ENCODE peak calls at places on chromosome 2, in nine cellular contexts. One of them, this sample, is unnamed.
A peak's percentile ranks its signal among the peaks of the same experiment; 100 is the strongest.

GRCh38 chr2:118387509-118387908 is 299.2 kb downstream of the INSIG2 start:
- DNase-seq in A549: no peak
- DNase-seq in HepG2: no peak
- DNase-seq in AG04449: peak; percentile 62
- DNase-seq in nephron progenitor cell: no peak
- DNase-seq in fibroblast of villous mesenchyme: peak; percentile 34
- DNase-seq in RWPE1: peak; percentile 56
- DNase-seq in heart left ventricle: no peak
- DNase-seq in natural killer cell: no peak
- DNase-seq in this sample: no peak

GRCh38 chr2:68418855-68419254 is 48.2 kb downstream of the FBXO48 start:
- DNase-seq in heart left ventricle: no peak
- DNase-seq in RWPE1: no peak
- DNase-seq in AG04449: no peak
- DNase-seq in A549: no peak
- DNase-seq in nephron progenitor cell: no peak
- DNase-seq in HepG2: no peak
- DNase-seq in natural killer cell: no peak
- DNase-seq in fibroblast of villous mesenchyme: no peak
- DNase-seq in this sample: no peak

GRCh38 chr2:109438773-109439191 is 175.0 kb downstream of the SEPTIN10 start:
- DNase-seq in heart left ventricle: no peak
- DNase-seq in fibroblast of villous mesenchyme: peak; percentile 66
- DNase-seq in AG04449: no peak
- DNase-seq in HepG2: no peak
- DNase-seq in natural killer cell: no peak
- DNase-seq in A549: no peak
- DNase-seq in nephron progenitor cell: no peak
- DNase-seq in RWPE1: no peak
- DNase-seq in this sample: no peak

GRCh38 chr2:98448441-98449145 is 3.9 kb downstream of the INPP4A start:
- DNase-seq in HepG2: no peak
- DNase-seq in AG04449: no peak
- DNase-seq in fibroblast of villous mesenchyme: no peak
- DNase-seq in heart left ventricle: no peak
- DNase-seq in A549: no peak
- DNase-seq in nephron progenitor cell: no peak
- DNase-seq in RWPE1: no peak
- DNase-seq in natural killer cell: no peak
- DNase-seq in this sample: no peak

GRCh38 chr2:181574321-181574720 is 82.6 kb downstream of the CERKL start:
- DNase-seq in fibroblast of villous mesenchyme: no peak
- DNase-seq in natural killer cell: no peak
- DNase-seq in HepG2: no peak
- DNase-seq in heart left ventricle: no peak
- DNase-seq in AG04449: no peak
- DNase-seq in nephron progenitor cell: no peak
- DNase-seq in RWPE1: no peak
- DNase-seq in A549: no peak
- DNase-seq in this sample: no peak

GRCh38 chr2:219628235-219628985 is 980 bp downstream of the SLC4A3 start:
- DNase-seq in AG04449: no peak
- DNase-seq in HepG2: no peak
- DNase-seq in A549: no peak
- DNase-seq in RWPE1: no peak
- DNase-seq in fibroblast of villous mesenchyme: no peak
- DNase-seq in natural killer cell: no peak
- DNase-seq in heart left ventricle: peak; percentile 18
- DNase-seq in nephron progenitor cell: no peak
- DNase-seq in this sample: peak; percentile 28

GRCh38 chr2:195475336-195475735 is 181.7 kb upstream of the SLC39A10 start:
- DNase-seq in nephron progenitor cell: no peak
- DNase-seq in HepG2: no peak
- DNase-seq in fibroblast of villous mesenchyme: no peak
- DNase-seq in heart left ventricle: no peak
- DNase-seq in natural killer cell: no peak
- DNase-seq in RWPE1: no peak
- DNase-seq in AG04449: no peak
- DNase-seq in A549: no peak
- DNase-seq in this sample: no peak

GRCh38 chr2:96150007-96150406 is 4.8 kb upstream of the DUSP2 start:
- DNase-seq in fibroblast of villous mesenchyme: no peak
- DNase-seq in A549: no peak
- DNase-seq in AG04449: no peak
- DNase-seq in heart left ventricle: no peak
- DNase-seq in RWPE1: no peak
- DNase-seq in nephron progenitor cell: no peak
- DNase-seq in HepG2: no peak
- DNase-seq in natural killer cell: no peak
- DNase-seq in this sample: no peak

GRCh38 chr2:201621293-201621999 is 21.9 kb downstream of the TMEM237 start:
- DNase-seq in nephron progenitor cell: no peak
- DNase-seq in RWPE1: no peak
- DNase-seq in AG04449: no peak
- DNase-seq in heart left ventricle: no peak
- DNase-seq in HepG2: no peak
- DNase-seq in A549: no peak
- DNase-seq in natural killer cell: no peak
- DNase-seq in fibroblast of villous mesenchyme: no peak
- DNase-seq in this sample: no peak

GRCh38 chr2:43324589-43325447 is 98.4 kb upstream of the ZFP36L2 start:
- DNase-seq in natural killer cell: no peak
- DNase-seq in nephron progenitor cell: no peak
- DNase-seq in heart left ventricle: peak; percentile 38
- DNase-seq in AG04449: no peak
- DNase-seq in A549: no peak
- DNase-seq in HepG2: no peak
- DNase-seq in RWPE1: no peak
- DNase-seq in fibroblast of villous mesenchyme: no peak
- DNase-seq in this sample: no peak
- TF ChIP-seq CTCF in natural killer cell: no peak
- TF ChIP-seq CTCF in nephron progenitor cell: no peak
- TF ChIP-seq CTCF in heart left ventricle: no peak
- TF ChIP-seq CTCF in AG04449: no peak
- TF ChIP-seq CTCF in A549: no peak
- TF ChIP-seq CTCF in HepG2: no peak
- TF ChIP-seq CTCF in RWPE1: no peak
- TF ChIP-seq CTCF in fibroblast of villous mesenchyme: no peak
- TF ChIP-seq CTCF in this sample: no peak

GRCh38 chr2:240469747-240470146 is 34.3 kb downstream of the GPC1 start:
- DNase-seq in natural killer cell: peak; percentile 7
- DNase-seq in A549: no peak
- DNase-seq in fibroblast of villous mesenchyme: no peak
- DNase-seq in AG04449: no peak
- DNase-seq in HepG2: no peak
- DNase-seq in nephron progenitor cell: no peak
- DNase-seq in heart left ventricle: no peak
- DNase-seq in RWPE1: no peak
- DNase-seq in this sample: no peak

GRCh38 chr2:240469239-240469636 is 33.8 kb downstream of the GPC1 start:
- DNase-seq in heart left ventricle: peak; percentile 15
- DNase-seq in RWPE1: no peak
- DNase-seq in AG04449: no peak
- DNase-seq in natural killer cell: peak; percentile 11
- DNase-seq in HepG2: no peak
- DNase-seq in nephron progenitor cell: no peak
- DNase-seq in A549: no peak
- DNase-seq in fibroblast of villous mesenchyme: no peak
- DNase-seq in this sample: no peak

GRCh38 chr2:240467149-240467642 is 31.7 kb downstream of the GPC1 start:
- DNase-seq in HepG2: no peak
- DNase-seq in natural killer cell: peak; percentile 5
- DNase-seq in AG04449: no peak
- DNase-seq in nephron progenitor cell: no peak
- DNase-seq in RWPE1: no peak
- DNase-seq in heart left ventricle: peak; percentile 15
- DNase-seq in A549: no peak
- DNase-seq in fibroblast of villous mesenchyme: no peak
- DNase-seq in this sample: no peak

GRCh38 chr2:240467659-240468299 is 32.3 kb downstream of the GPC1 start:
- DNase-seq in nephron progenitor cell: peak; percentile 3
- DNase-seq in RWPE1: no peak
- DNase-seq in AG04449: no peak
- DNase-seq in HepG2: no peak
- DNase-seq in fibroblast of villous mesenchyme: no peak
- DNase-seq in A549: no peak
- DNase-seq in natural killer cell: peak; percentile 11
- DNase-seq in heart left ventricle: no peak
- DNase-seq in this sample: no peak

DNA sequence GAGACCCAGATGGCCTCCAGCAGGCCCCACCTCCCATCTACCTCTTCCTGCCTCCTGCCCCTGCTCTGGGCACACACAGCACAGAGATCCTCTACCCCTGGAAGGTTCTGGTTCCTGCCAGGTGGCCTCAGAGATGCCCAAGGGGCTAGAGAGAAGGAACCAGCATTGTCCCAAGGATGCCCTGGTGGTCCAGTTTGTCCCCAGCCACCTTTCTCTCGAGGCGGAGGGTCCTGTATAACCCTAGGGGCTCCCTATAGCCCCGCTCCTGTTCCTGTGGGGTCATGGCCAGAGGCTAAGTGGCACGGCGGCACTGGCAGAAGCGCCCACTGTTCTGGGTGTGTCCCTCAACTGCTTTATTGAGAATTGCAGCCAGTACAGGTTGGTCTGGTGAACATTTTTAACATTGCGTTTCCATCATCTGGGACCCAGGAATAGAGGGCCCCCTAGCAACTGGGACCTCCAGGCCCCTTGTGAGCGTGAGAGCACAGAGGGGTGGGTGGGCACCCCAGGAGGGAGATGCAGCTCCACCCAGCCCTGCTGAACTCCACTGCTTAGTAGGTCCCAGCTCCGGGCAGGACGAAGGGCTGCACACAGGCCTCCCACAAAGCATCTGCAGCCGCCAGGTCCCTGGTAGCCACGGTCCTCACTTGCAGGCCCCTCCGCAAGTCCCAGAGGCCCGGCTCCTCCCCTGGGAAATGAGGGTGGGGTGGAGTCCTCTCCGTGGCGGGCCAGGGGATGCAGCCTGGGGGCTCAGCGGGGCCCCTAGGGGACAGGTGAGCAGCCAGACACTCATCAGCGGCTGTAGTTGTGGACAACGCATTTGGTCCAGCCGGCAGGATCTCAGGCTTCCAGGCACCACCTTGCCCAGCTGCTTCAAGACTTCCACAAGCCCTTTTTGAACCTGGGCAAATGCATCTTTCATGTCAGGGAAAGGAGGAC is 33.1 kb downstream of the GPC1 start:
- DNase-seq in HepG2: no peak
- DNase-seq in RWPE1: no peak
- DNase-seq in nephron progenitor cell: no peak
- DNase-seq in A549: no peak
- DNase-seq in fibroblast of villous mesenchyme: no peak
- DNase-seq in heart left ventricle: peak; percentile 14
- DNase-seq in AG04449: no peak
- DNase-seq in natural killer cell: peak; percentile 10
- DNase-seq in this sample: no peak
- TF ChIP-seq CTCF in HepG2: no peak
- TF ChIP-seq CTCF in RWPE1: no peak
- TF ChIP-seq CTCF in nephron progenitor cell: no peak
- TF ChIP-seq CTCF in A549: no peak
- TF ChIP-seq CTCF in fibroblast of villous mesenchyme: no peak
- TF ChIP-seq CTCF in heart left ventricle: no peak
- TF ChIP-seq CTCF in AG04449: no peak
- TF ChIP-seq CTCF in natural killer cell: no peak
- TF ChIP-seq CTCF in this sample: no peak

GRCh38 chr2:179444056-179444455 is 179.4 kb upstream of the SESTD1 start:
- DNase-seq in A549: no peak
- DNase-seq in HepG2: no peak
- DNase-seq in natural killer cell: no peak
- DNase-seq in fibroblast of villous mesenchyme: peak; percentile 48
- DNase-seq in heart left ventricle: no peak
- DNase-seq in nephron progenitor cell: no peak
- DNase-seq in AG04449: no peak
- DNase-seq in RWPE1: no peak
- DNase-seq in this sample: no peak

GRCh38 chr2:179438653-179439052 is 174.0 kb upstream of the SESTD1 start:
- DNase-seq in HepG2: no peak
- DNase-seq in RWPE1: no peak
- DNase-seq in nephron progenitor cell: no peak
- DNase-seq in fibroblast of villous mesenchyme: no peak
- DNase-seq in natural killer cell: no peak
- DNase-seq in A549: no peak
- DNase-seq in heart left ventricle: no peak
- DNase-seq in AG04449: no peak
- DNase-seq in this sample: no peak

GRCh38 chr2:179443175-179443574 is 178.5 kb upstream of the SESTD1 start:
- DNase-seq in nephron progenitor cell: peak; percentile 11
- DNase-seq in heart left ventricle: no peak
- DNase-seq in HepG2: no peak
- DNase-seq in A549: no peak
- DNase-seq in fibroblast of villous mesenchyme: no peak
- DNase-seq in RWPE1: no peak
- DNase-seq in natural killer cell: no peak
- DNase-seq in AG04449: no peak
- DNase-seq in this sample: no peak

GRCh38 chr2:179441551-179441950 is 176.9 kb upstream of the SESTD1 start:
- DNase-seq in fibroblast of villous mesenchyme: no peak
- DNase-seq in AG04449: no peak
- DNase-seq in natural killer cell: no peak
- DNase-seq in RWPE1: no peak
- DNase-seq in nephron progenitor cell: no peak
- DNase-seq in A549: no peak
- DNase-seq in HepG2: no peak
- DNase-seq in heart left ventricle: no peak
- DNase-seq in this sample: no peak

GRCh38 chr2:179440642-179441251 is 176.1 kb upstream of the SESTD1 start:
- DNase-seq in HepG2: peak; percentile 34
- DNase-seq in nephron progenitor cell: no peak
- DNase-seq in AG04449: no peak
- DNase-seq in fibroblast of villous mesenchyme: peak; percentile 48
- DNase-seq in A549: no peak
- DNase-seq in heart left ventricle: no peak
- DNase-seq in RWPE1: no peak
- DNase-seq in natural killer cell: no peak
- DNase-seq in this sample: no peak
- TF ChIP-seq CTCF in HepG2: peak; percentile 51
- TF ChIP-seq CTCF in nephron progenitor cell: peak; percentile 39
- TF ChIP-seq CTCF in AG04449: peak; percentile 45
- TF ChIP-seq CTCF in fibroblast of villous mesenchyme: peak; percentile 68
- TF ChIP-seq CTCF in A549: peak; percentile 75
- TF ChIP-seq CTCF in heart left ventricle: peak; percentile 49
- TF ChIP-seq CTCF in RWPE1: peak; percentile 43
- TF ChIP-seq CTCF in natural killer cell: peak; percentile 51
- TF ChIP-seq CTCF in this sample: peak; percentile 76

GRCh38 chr2:14454102-14454676 is 178.3 kb upstream of the LRATD1 start:
- DNase-seq in natural killer cell: no peak
- DNase-seq in heart left ventricle: no peak
- DNase-seq in A549: no peak
- DNase-seq in nephron progenitor cell: no peak
- DNase-seq in fibroblast of villous mesenchyme: no peak
- DNase-seq in HepG2: no peak
- DNase-seq in RWPE1: no peak
- DNase-seq in AG04449: no peak
- DNase-seq in this sample: no peak

GRCh38 chr2:14445670-14446069 is 186.8 kb upstream of the LRATD1 start:
- DNase-seq in HepG2: no peak
- DNase-seq in A549: no peak
- DNase-seq in fibroblast of villous mesenchyme: no peak
- DNase-seq in AG04449: no peak
- DNase-seq in heart left ventricle: no peak
- DNase-seq in RWPE1: no peak
- DNase-seq in nephron progenitor cell: no peak
- DNase-seq in natural killer cell: no peak
- DNase-seq in this sample: no peak

GRCh38 chr2:14448340-14448739 is 184.2 kb upstream of the LRATD1 start:
- DNase-seq in RWPE1: no peak
- DNase-seq in AG04449: no peak
- DNase-seq in fibroblast of villous mesenchyme: no peak
- DNase-seq in nephron progenitor cell: no peak
- DNase-seq in heart left ventricle: no peak
- DNase-seq in A549: no peak
- DNase-seq in HepG2: no peak
- DNase-seq in natural killer cell: no peak
- DNase-seq in this sample: no peak

GRCh38 chr2:14451312-14451711 is 181.2 kb upstream of the LRATD1 start:
- DNase-seq in A549: no peak
- DNase-seq in nephron progenitor cell: no peak
- DNase-seq in HepG2: no peak
- DNase-seq in RWPE1: no peak
- DNase-seq in fibroblast of villous mesenchyme: no peak
- DNase-seq in AG04449: no peak
- DNase-seq in natural killer cell: no peak
- DNase-seq in heart left ventricle: no peak
- DNase-seq in this sample: no peak
- TF ChIP-seq CTCF in A549: no peak
- TF ChIP-seq CTCF in nephron progenitor cell: no peak
- TF ChIP-seq CTCF in HepG2: no peak
- TF ChIP-seq CTCF in RWPE1: no peak
- TF ChIP-seq CTCF in fibroblast of villous mesenchyme: no peak
- TF ChIP-seq CTCF in AG04449: no peak
- TF ChIP-seq CTCF in natural killer cell: no peak
- TF ChIP-seq CTCF in heart left ventricle: no peak
- TF ChIP-seq CTCF in this sample: no peak

This sample was measured in CD4-positive, alpha-beta T cell.